ENCODE peak calls at places on chromosomes 7 and 10, in ten cellular contexts. P, F, H, I, Y, X, R, C, Q and V are unnamed samples.

GRCh38 chr7:2529161-2530075 is 9.8 kb downstream of the LFNG start:
- DNase-seq in P (peak), F (peak), H (peak), I (peak), Y (peak), X (peak), R (no peak), C (peak), Q (no peak), V (no peak)

GRCh38 chr7:146701166-146701565 is 584.6 kb downstream of the CNTNAP2 start:
- DNase-seq in P (no peak), F (no peak), H (no peak), I (no peak), Y (no peak), X (no peak), R (no peak), C (no peak), Q (no peak), V (no peak)

GRCh38 chr10:101310528-101311439 is 43.2 kb upstream of the BTRC start:
- DNase-seq in P (peak), F (no peak), H (no peak), I (no peak), Y (peak), X (peak), R (no peak), C (no peak), Q (no peak), V (peak)

GRCh38 chr10:114110174-114110972 is 63.6 kb downstream of the CCDC186 start:
- DNase-seq in P (peak), F (peak), H (no peak), I (no peak), Y (no peak), X (no peak), R (no peak), C (peak), Q (no peak), V (no peak)

GRCh38 chr10:133465950-133466474 is 12.3 kb downstream of the SCART1 start:
- DNase-seq in P (no peak), F (no peak), H (no peak), I (no peak), Y (no peak), X (no peak), R (no peak), C (no peak), Q (no peak), V (no peak)

GRCh38 chr7:151891182-151891581 is 14.3 kb upstream of the PRKAG2 start:
- DNase-seq in P (no peak), F (no peak), H (peak), I (peak), Y (no peak), X (no peak), R (no peak), C (no peak), Q (no peak), V (no peak)

GRCh38 chr10:6907877-6908530 is 327.9 kb upstream of the PRKCQ start:
- DNase-seq in P (no peak), F (no peak), H (no peak), I (no peak), Y (no peak), X (no peak), R (no peak), C (no peak), Q (no peak), V (no peak)

GRCh38 chr7:100604078-100604975 is 2.2 kb downstream of the PCOLCE start:
- DNase-seq in P (peak), F (peak), H (peak), I (peak), Y (peak), X (peak), R (peak), C (peak), Q (no peak), V (peak)

GRCh38 chr10:9789996-9790395 is 1227.7 kb upstream of the CELF2 start:
- DNase-seq in P (no peak), F (no peak), H (no peak), I (no peak), Y (no peak), X (no peak), R (no peak), C (no peak), Q (no peak), V (no peak)
- TF ChIP-seq CTCF in P (no peak), F (no peak), H (no peak), I (no peak), Y (no peak), X (no peak), R (no peak), C (no peak), Q (no peak), V (no peak)

DNA sequence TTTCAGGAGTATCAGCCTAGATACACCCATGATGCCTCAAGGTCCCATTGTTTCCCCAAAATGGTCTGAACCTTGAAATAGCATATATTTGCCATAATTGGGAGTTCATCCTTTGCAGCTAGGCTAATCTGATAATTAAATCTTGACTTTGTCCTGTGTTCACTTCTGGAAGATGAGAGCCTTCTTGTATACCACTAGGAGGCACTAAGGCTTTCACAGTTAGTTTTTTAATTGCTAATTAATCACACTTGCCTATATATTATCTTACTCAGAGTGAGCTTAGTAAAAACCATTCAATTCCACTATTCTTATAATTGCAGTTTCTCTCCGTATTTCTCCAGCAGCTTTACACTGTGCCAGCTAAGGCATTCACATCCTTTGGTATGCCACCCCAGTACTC is 48.7 kb upstream of the MAGI2 start:
- DNase-seq in P (peak), F (no peak), H (no peak), I (no peak), Y (no peak), X (no peak), R (no peak), C (no peak), Q (no peak), V (no peak)
- TF ChIP-seq CTCF in P (peak), F (no peak), H (peak), I (no peak), Y (no peak), X (no peak), R (peak), C (peak), Q (peak), V (peak)

DNA sequence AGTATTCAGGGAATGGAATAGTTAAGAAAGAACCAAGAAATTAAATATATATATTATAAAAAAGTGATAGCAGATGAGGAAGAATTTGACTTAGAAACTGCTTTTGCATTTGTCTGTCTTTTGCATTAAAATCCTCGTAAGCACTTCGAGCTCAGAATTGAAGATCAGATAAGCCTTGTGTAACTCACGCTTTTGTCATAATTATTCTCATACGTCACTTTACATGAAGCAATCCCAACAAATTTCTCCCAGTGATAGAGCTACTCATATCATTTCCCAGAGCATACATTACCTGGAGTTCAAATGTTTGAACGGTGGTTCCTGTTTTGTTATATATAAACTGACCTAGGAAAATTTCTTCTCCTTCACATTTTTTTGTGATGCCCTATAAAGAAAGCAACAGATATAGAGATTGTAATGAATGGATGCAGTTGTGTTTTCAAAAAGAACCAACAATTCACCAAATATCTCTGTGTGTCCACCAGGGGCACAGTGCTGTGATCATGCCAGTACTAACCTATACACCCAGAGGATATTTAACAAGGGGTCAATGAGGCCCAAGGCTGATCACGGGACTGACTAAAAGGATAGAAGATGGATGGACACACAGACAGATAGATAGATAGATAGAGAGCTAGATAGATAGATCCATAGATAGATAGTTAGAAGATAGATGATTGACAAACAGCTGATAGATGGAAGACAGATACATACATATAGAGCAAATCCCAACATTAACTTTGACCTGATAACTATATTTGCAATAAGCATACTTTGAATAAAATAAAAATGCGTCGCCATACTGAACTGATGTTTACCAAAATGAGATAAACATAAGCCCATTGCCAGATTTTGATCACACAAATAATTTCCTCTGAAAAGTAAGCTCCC is 9.3 kb upstream of the HUS1 start:
- DNase-seq in P (peak), F (peak), H (no peak), I (no peak), Y (peak), X (no peak), R (no peak), C (no peak), Q (no peak), V (peak)
- TF ChIP-seq CTCF in P (peak), F (peak), H (peak), I (no peak), Y (peak), X (peak), R (no peak), C (peak), Q (peak), V (peak)

GRCh38 chr7:23808421-23808820 is 98.4 kb downstream of the STK31 start:
- DNase-seq in P (no peak), F (no peak), H (no peak), I (no peak), Y (no peak), X (no peak), R (no peak), C (no peak), Q (no peak), V (no peak)

GRCh38 chr7:23810099-23810498 is 100.1 kb downstream of the STK31 start:
- DNase-seq in P (no peak), F (no peak), H (no peak), I (no peak), Y (no peak), X (no peak), R (no peak), C (no peak), Q (no peak), V (no peak)

GRCh38 chr7:23811540-23811939 is 101.5 kb downstream of the STK31 start:
- DNase-seq in P (peak), F (peak), H (no peak), I (no peak), Y (no peak), X (no peak), R (no peak), C (peak), Q (no peak), V (no peak)
- TF ChIP-seq CTCF in P (peak), F (no peak), H (peak), I (no peak), Y (peak), X (peak), R (peak), C (peak), Q (no peak), V (peak)

GRCh38 chr7:27141138-27141537 is 2.3 kb downstream of the HOXA5 start:
- DNase-seq in P (no peak), F (no peak), H (no peak), I (no peak), Y (no peak), X (no peak), R (no peak), C (no peak), Q (no peak), V (no peak)

GRCh38 chr7:27143022-27143949 is at the start of gene HOXA5:
- DNase-seq in P (peak), F (peak), H (peak), I (peak), Y (no peak), X (no peak), R (no peak), C (peak), Q (no peak), V (no peak)

GRCh38 chr7:27140108-27140842 is 3.2 kb downstream of the HOXA5 start:
- DNase-seq in P (no peak), F (no peak), H (peak), I (no peak), Y (no peak), X (no peak), R (no peak), C (no peak), Q (no peak), V (no peak)

GRCh38 chr7:27142562-27143021 is 889 bp downstream of the HOXA5 start:
- DNase-seq in P (no peak), F (no peak), H (peak), I (no peak), Y (no peak), X (no peak), R (no peak), C (no peak), Q (no peak), V (no peak)

GRCh38 chr7:27141591-27142561 is 1.6 kb downstream of the HOXA5 start:
- DNase-seq in P (no peak), F (peak), H (peak), I (peak), Y (no peak), X (no peak), R (no peak), C (peak), Q (no peak), V (no peak)
- TF ChIP-seq CTCF in P (no peak), F (peak), H (peak), I (peak), Y (no peak), X (no peak), R (no peak), C (peak), Q (no peak), V (peak)

DNA sequence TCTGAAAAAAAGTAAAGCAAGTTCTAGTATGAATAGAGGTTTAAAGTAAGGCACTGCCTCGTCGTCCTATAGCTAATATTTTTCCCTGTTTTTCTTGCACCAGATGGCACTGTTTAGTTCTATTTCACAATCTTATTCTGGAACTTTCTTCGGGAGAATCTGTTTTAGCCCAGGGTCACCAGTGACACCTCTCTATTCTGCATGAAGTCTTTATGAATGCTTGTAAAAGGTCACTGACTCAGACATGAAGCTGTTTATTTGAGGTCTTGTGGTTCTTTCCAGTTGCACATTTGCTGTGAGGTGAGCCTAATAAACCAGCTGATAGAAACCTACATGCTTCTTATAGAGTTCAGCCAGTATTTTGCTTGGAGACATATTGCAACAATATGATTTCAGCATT is 444.3 kb downstream of the AUTS2 start:
- DNase-seq in P (peak), F (no peak), H (no peak), I (no peak), Y (no peak), X (no peak), R (no peak), C (peak), Q (peak), V (no peak)
- TF ChIP-seq CTCF in P (peak), F (peak), H (peak), I (peak), Y (no peak), X (peak), R (peak), C (peak), Q (peak), V (no peak)

GRCh38 chr7:4791738-4792536 is 16.5 kb downstream of the AP5Z1 start:
- DNase-seq in P (peak), F (peak), H (peak), I (no peak), Y (peak), X (peak), R (peak), C (peak), Q (no peak), V (peak)
- TF ChIP-seq CTCF in P (peak), F (peak), H (peak), I (peak), Y (peak), X (peak), R (peak), C (peak), Q (peak), V (peak)

GRCh38 chr10:15461353-15462108 is 90.4 kb upstream of the FAM171A1 start:
- DNase-seq in P (peak), F (peak), H (no peak), I (peak), Y (no peak), X (peak), R (no peak), C (peak), Q (peak), V (peak)
- TF ChIP-seq CTCF in P (no peak), F (peak), H (peak), I (no peak), Y (no peak), X (peak), R (peak), C (peak), Q (peak), V (peak)

GRCh38 chr10:1715821-1716220 is 21.5 kb downstream of the ADARB2 start:
- DNase-seq in P (peak), F (peak), H (no peak), I (no peak), Y (peak), X (no peak), R (peak), C (no peak), Q (no peak), V (no peak)
- TF ChIP-seq CTCF in P (no peak), F (peak), H (peak), I (no peak), Y (no peak), X (peak), R (peak), C (no peak), Q (no peak), V (no peak)